ENCODE peak calls at places on chromosomes 3 and 15, in four cellular contexts. L is heart left ventricle, M is IMR-90, Z is mammary epithelial cell. U is an unnamed sample.

GRCh38 chr3:32146669-32147315 is 40.4 kb downstream of the GPD1L start:
- DNase-seq in L (no peak), Z (peak; percentile 63), M (no peak), U (no peak)

GRCh38 chr3:117611242-117611641 is 901.7 kb downstream of the TUSC7 start:
- DNase-seq in M (no peak), Z (no peak), L (no peak), U (no peak)

GRCh38 chr3:50245831-50246516 is 10.0 kb downstream of the GNAI2 start:
- DNase-seq in L (peak; percentile 95), M (peak; percentile 78), Z (no peak), U (peak; percentile 69)

GRCh38 chr3:191901746-191902145 is 440.8 kb downstream of the PYDC2 start:
- DNase-seq in M (no peak), L (no peak), Z (peak; percentile 9), U (peak; percentile 16)

GRCh38 chr3:118803096-118803476 is 231.6 kb downstream of the IGSF11 start:
- DNase-seq in Z (no peak), L (no peak), M (no peak), U (no peak)

GRCh38 chr3:168417016-168417415 is 321.3 kb upstream of the GOLIM4 start:
- DNase-seq in L (no peak), M (no peak), Z (no peak), U (peak; percentile 11)

GRCh38 chr3:174169736-174170135 is 689.4 kb upstream of the NAALADL2 start:
- DNase-seq in M (no peak), Z (no peak), L (no peak), U (no peak)

GRCh38 chr15:68764090-68764489 is 56.6 kb downstream of the ANP32A start:
- DNase-seq in M (no peak), L (no peak), Z (no peak), U (no peak)

GRCh38 chr15:68416158-68416535 is 15.8 kb downstream of the ITGA11 start:
- DNase-seq in M (no peak), Z (no peak), L (no peak), U (no peak)

GRCh38 chr3:53160660-53161344 is at the start of gene PRKCD:
- DNase-seq in M (peak; percentile 78), L (peak; percentile 92), Z (peak; percentile 86), U (peak; percentile 79)

GRCh38 chr3:9402410-9403228 is 5.2 kb downstream of the SETD5 start:
- DNase-seq in Z (no peak), L (no peak), M (peak; percentile 52), U (no peak)

GRCh38 chr15:92714071-92714456 is 58.5 kb upstream of the FAM174B start:
- DNase-seq in M (peak; percentile 25), Z (peak; percentile 61), L (no peak), U (peak; percentile 30)

GRCh38 chr15:27336676-27337075 is 365.7 kb downstream of the GABRG3 start:
- DNase-seq in L (no peak), M (no peak), Z (no peak), U (no peak)

GRCh38 chr3:158434412-158435038 is 136.5 kb upstream of the MLF1 start:
- DNase-seq in L (no peak), Z (peak; percentile 63), M (peak; percentile 60), U (peak; percentile 24)

GRCh38 chr3:132399054-132399929 is 18.0 kb upstream of the DNAJC13 start:
- DNase-seq in L (no peak), M (peak; percentile 68), Z (peak; percentile 47), U (peak; percentile 59)

GRCh38 chr3:185558395-185558794 is 6.0 kb upstream of the LIPH start:
- DNase-seq in L (no peak), M (no peak), Z (peak; percentile 68), U (peak; percentile 76)

GRCh38 chr3:169623971-169624370 is 39.5 kb downstream of the MECOM start:
- DNase-seq in L (no peak), Z (no peak), M (no peak), U (no peak)

GRCh38 chr3:87354399-87354798 is 78.0 kb upstream of the POU1F1 start:
- DNase-seq in L (no peak), M (no peak), Z (no peak), U (no peak)

GRCh38 chr3:69204315-69204957 is 82.0 kb upstream of the LMOD3 start:
- DNase-seq in Z (no peak), L (no peak), M (peak; percentile 22), U (peak; percentile 57)

GRCh38 chr15:100189849-100190248 is 151.9 kb downstream of the ADAMTS17 start:
- DNase-seq in M (no peak), Z (no peak), L (no peak), U (no peak)

GRCh38 chr15:55402707-55403106 is 5.5 kb downstream of the CCPG1 start:
- DNase-seq in L (no peak), M (no peak), Z (no peak), U (no peak)

GRCh38 chr3:41581700-41582099 is 380.2 kb downstream of the ULK4 start:
- DNase-seq in L (no peak), M (no peak), Z (no peak), U (no peak)

GRCh38 chr3:46607603-46608028 is 4.7 kb upstream of the FAM240A start:
- DNase-seq in M (no peak), L (no peak), Z (no peak), U (no peak)

GRCh38 chr15:95025924-95026728 is 794.8 kb downstream of the MCTP2 start:
- DNase-seq in L (no peak), M (peak; percentile 61), Z (peak; percentile 50), U (peak; percentile 65)

GRCh38 chr3:67724434-67724833 is 70.0 kb upstream of the SUCLG2 start:
- DNase-seq in Z (no peak), L (no peak), M (no peak), U (no peak)

GRCh38 chr3:8851703-8852102 is 82.3 kb upstream of the OXTR start:
- DNase-seq in L (no peak), M (peak; percentile 74), Z (peak; percentile 61), U (no peak)

GRCh38 chr3:188421836-188422540 is 268.0 kb downstream of the LPP start:
- DNase-seq in M (no peak), L (no peak), Z (no peak), U (no peak)

GRCh38 chr15:31457631-31458526 is 131.2 kb downstream of the KLF13 start:
- DNase-seq in M (peak; percentile 44), L (no peak), Z (peak; percentile 67), U (peak; percentile 72)

GRCh38 chr3:50267280-50267913 is 1.6 kb upstream of the SEMA3B start:
- DNase-seq in L (peak; percentile 88), M (no peak), Z (no peak), U (no peak)

GRCh38 chr3:5563537-5564277 is 376.2 kb downstream of the EDEM1 start:
- DNase-seq in L (no peak), Z (no peak), M (no peak), U (no peak)

GRCh38 chr15:101675796-101676582 is 23.8 kb upstream of the TM2D3 start:
- DNase-seq in Z (peak; percentile 61), L (peak; percentile 56), M (peak; percentile 89), U (no peak)
- H3K27ac ChIP-seq in Z (peak overlapping the region; percentile 28), L (no peak overlapping the region), M (peak overlapping the region; percentile 88), U (no peak overlapping the region)

DNA sequence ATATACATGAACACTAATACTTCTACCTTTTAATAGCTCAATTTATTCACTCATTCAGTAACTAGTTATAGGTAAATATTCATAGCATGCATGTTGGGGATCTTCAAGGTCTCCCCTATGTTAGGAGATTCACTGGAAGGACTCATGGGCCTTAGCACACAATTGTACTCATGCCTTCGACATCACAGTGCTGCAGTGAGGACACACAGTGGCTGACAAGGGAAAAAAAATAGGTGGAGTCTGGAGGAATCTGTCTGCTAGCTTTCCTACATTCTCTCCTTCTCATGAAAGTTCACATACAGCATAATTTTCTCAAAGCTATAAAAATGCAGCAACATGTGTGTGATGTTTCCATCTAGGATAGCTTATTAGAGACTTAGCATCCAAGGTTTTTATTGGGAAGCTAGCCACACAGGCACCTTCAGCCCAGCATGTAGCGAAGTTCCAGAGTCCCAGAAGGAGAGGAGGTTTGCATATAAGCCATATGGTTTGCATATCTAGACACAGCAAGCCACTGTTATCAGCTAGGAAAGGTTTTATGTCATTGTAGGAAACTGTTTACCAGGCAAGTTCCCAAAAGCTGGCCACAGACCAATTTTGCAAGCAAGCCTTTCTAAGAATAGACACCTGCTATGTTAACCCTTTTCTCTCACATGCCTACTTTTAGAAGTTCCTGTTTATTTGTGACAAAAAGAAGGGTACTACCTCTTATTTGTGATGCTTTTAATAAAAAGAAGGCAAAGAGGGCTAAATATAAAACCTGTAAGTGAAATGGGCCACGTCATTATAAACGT is 46.4 kb downstream of the MORC1 start:
- DNase-seq in M (no peak), L (no peak), Z (peak; percentile 4), U (no peak)
- TF ChIP-seq CTCF in M (no peak), L (no peak), Z (peak; percentile 21), U (no peak)

GRCh38 chr3:71254658-71255057 is 328.9 kb downstream of the FOXP1 start:
- DNase-seq in Z (no peak), M (peak; percentile 63), L (no peak), U (no peak)
- H3K27ac ChIP-seq in Z (no peak overlapping the region), M (peak overlapping the region; percentile 50), L (peak overlapping the region; percentile 53), U (no peak overlapping the region)

GRCh38 chr15:65085207-65085753 is 8.7 kb downstream of the KBTBD13 start:
- DNase-seq in M (no peak), L (no peak), Z (no peak), U (no peak)

GRCh38 chr15:65087411-65087810 is 10.9 kb downstream of the KBTBD13 start:
- DNase-seq in M (no peak), L (no peak), Z (no peak), U (no peak)

GRCh38 chr15:65087873-65088642 is 11.5 kb downstream of the KBTBD13 start:
- DNase-seq in L (peak; percentile 80), Z (no peak), M (no peak), U (no peak)

GRCh38 chr15:65085990-65086679 is 9.6 kb downstream of the KBTBD13 start:
- DNase-seq in Z (peak; percentile 44), L (no peak), M (peak; percentile 16), U (peak; percentile 20)

DNA sequence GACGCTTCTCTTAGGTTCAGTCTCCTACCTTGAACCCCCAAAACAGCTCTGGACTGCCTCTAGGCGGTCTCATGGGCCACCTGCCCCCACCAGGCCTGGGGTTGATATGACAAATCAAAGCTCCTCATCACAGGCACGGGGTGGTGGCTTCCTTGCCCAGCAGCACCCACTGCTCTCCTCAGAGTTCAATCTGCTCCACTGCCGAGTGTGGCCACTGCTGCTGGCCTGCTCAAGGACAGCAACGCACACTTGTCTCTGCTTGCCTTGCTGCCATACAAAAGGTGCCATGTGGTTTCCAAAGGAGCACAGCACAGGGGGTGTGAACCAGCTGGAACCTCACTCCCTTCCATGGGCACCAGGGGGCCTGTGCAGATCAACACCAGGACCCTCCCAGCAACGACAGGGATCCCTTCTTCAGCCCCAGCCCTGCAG is 10.2 kb downstream of the KBTBD13 start:
- DNase-seq in L (no peak), Z (peak; percentile 29), M (no peak), U (no peak)
- TF ChIP-seq CTCF in L (no peak), Z (peak; percentile 37), M (peak; percentile 12), U (no peak)

DNA sequence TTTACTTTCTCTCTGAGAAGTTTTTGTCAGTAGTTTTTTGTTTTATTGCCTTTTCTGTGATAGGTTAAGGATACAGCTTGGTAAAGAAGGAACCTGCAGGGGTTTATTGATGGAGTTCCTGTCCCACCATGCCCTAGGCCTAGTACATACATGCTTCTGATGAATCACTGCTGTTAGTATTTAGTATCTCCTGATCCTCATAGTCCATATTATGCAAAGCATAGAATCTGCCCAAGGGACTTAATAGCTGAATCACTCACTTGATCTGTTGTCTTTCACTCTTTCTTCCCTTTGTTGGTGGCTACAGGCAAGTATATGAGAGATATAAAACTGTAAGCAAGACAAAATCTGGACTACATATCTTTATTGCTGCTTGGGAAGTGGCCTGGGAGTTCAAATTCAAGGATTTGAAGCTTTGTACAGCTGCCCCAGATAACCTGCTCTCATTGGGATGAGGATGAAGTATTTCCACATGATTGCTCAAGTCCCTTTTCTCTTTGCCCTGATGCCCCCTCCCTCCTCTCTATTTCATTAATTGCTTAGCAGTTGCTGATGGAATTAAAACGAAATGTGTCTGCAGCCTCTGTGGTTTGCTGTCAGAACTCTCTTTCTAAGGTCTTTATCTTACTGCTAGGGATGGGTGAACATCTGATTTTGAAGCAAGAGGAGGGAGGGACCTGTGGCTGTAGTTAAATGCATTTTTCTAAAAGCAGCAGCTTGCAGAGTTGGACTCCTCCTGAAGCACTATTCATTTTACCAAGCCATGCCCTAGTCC is 114.0 kb downstream of the ZNF609 start:
- DNase-seq in M (peak; percentile 75), L (no peak), Z (peak; percentile 83), U (peak; percentile 91)
- H3K27ac ChIP-seq in M (no peak overlapping the region), L (no peak overlapping the region), Z (peak overlapping the region; percentile 47), U (no peak overlapping the region)